ENCODE peak calls at places on chromosomes 4 and X, in seven cellular contexts. X is IMR-90, B is astrocyte of the cerebellum, N is lower leg skin, U is heart right ventricle, D is cardiac fibroblast, T is mesothelial cell of epicardium. S is an unnamed sample.

GRCh38 chr4:86918539-86919072 is 16.2 kb upstream of the AFF1 start:
- DNase-seq in X (peak; percentile 86), B (no peak), N (peak; percentile 70), U (no peak), D (peak; percentile 59), T (no peak), S (no peak)

GRCh38 chr4:80448056-80448455 is 112.5 kb downstream of the CFAP299 start:
- DNase-seq in X (peak; percentile 52), B (no peak), N (no peak), U (no peak), D (no peak), T (no peak), S (no peak)

GRCh38 chr4:152937535-152938236 is 1.6 kb downstream of the FHDC1 start:
- DNase-seq in X (peak; percentile 21), B (no peak), N (peak; percentile 88), U (peak; percentile 35), D (peak; percentile 30), T (peak; percentile 55), S (peak; percentile 57)

GRCh38 chr4:109574443-109574850 is 14.4 kb downstream of the MCUB start:
- DNase-seq in X (no peak), B (no peak), N (no peak), U (no peak), D (peak; percentile 59), T (no peak), S (no peak)

GRCh38 chr4:98653890-98654867 is 4.2 kb downstream of the TSPAN5 start:
- DNase-seq in X (peak; percentile 98), B (peak; percentile 87), N (no peak), U (no peak), D (peak; percentile 88), T (no peak), S (no peak)

GRCh38 chrX:135536883-135537282 is 16.4 kb downstream of the INTS6L start:
- DNase-seq in X (no peak), B (no peak), N (no peak), U (no peak), D (no peak), T (no peak), S (no peak)

GRCh38 chr4:121150486-121150885 is 13.6 kb downstream of the TNIP3 start:
- DNase-seq in X (no peak), B (no peak), N (no peak), U (no peak), D (no peak), T (no peak), S (no peak)

GRCh38 chrX:17519349-17519748 is 144.3 kb downstream of the NHS start:
- DNase-seq in X (peak; percentile 7), B (no peak), N (peak; percentile 89), U (peak; percentile 45), D (peak; percentile 54), T (no peak), S (no peak)

GRCh38 chrX:40816906-40817305 is 81.6 kb upstream of the MED14 start:
- DNase-seq in X (no peak), B (no peak), N (no peak), U (no peak), D (no peak), T (no peak), S (no peak)

DNA sequence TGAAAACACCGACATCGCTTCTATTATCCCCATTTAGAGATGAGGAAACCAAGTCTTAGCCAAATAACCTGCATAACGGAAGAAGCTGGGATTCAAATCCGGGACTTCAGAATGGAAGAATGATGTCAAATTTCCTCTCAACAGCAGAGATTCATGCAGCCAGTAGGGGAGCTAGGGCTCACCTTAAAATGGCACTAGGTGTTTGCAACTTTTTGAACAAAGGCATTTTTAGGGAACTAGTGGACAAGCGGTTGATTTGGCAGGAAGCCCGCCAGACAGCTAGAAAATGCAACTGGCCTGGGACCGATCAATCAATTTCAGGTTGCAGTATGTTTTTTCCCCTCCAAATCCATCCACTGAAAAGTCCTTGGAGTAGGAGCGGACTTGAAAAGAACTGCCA is 224.2 kb downstream of the PTTG2 start:
- DNase-seq in X (no peak), B (no peak), N (no peak), U (no peak), D (no peak), T (no peak), S (no peak)
- TF ChIP-seq CTCF in X (peak; percentile 16), B (peak; percentile 32), N (no peak), U (no peak), D (peak; percentile 43), T (no peak), S (no peak)

GRCh38 chrX:13281289-13281688 is 38.6 kb downstream of the ATXN3L start:
- DNase-seq in X (no peak), B (no peak), N (no peak), U (no peak), D (no peak), T (no peak), S (no peak)
- TF ChIP-seq CTCF in X (no peak), B (no peak), N (no peak), U (no peak), D (no peak), T (no peak), S (no peak)

DNA sequence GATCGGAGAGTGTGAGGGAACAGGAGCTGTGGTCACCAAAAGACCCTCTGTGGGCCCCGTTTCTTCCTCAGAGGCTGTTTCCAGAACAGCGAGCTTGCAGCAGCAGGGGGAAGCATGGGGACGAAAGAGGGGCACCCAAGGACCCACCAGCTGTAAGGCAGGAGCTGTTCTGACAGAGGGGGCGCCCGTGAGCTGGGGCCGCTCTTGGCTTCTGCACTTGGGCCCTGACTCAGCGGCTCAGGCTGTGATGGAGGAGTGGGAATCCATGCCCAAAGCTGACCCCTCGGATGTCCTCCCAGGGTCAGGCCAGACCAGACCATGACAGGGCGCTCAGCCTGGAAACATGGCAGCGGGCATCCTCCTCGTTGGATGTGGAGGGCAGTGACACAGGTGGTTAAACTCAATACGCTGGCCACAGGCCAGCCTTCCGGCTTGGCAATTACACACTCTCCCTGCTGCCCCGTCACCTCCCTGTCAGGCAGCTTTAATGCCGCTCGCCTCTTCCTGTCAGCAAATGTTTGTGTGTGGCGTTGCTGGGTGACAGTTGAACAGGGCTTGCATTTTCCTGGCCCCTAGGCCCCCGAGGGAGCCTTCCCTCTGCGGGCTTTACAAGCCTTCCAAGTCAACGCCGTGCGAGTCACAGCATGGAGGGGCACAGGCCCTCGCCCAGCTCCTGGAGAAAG is 620.2 kb downstream of the BCOR start:
- DNase-seq in X (no peak), B (no peak), N (peak; percentile 87), U (peak; percentile 77), D (peak; percentile 43), T (no peak), S (peak; percentile 52)
- TF ChIP-seq CTCF in X (no peak), B (peak; percentile 35), N (no peak), U (no peak), D (no peak), T (peak; percentile 17), S (peak; percentile 34)

DNA sequence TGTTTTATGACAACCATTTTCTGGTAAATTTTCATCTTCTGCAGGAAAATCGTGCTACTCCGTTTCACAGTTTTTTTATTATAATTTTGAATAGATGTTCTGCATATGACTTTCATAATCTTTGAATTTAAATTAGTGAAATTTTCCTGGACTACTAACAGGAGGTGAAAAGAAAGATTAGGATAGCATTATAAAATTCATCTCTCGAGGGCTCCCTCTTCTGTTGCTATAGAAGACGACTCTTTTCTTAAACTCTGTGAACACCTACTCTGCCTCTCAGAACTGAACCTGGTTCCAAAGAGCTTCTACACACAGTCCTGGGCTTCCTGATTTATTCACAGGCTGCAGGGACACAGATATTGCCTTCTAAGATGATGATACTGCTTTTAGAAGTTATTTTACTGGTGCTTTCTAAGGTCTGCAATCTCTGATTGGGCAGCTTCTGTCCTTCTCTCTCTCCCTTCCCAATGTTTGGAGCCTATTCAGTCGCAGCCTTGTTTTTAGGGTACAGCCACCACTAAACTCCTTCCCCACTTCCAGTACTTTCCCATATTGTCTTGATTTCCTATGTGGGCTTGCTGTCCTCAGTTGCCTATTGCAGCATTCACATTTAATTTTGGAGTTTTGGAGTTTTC is 10.1 kb upstream of the SAP30 start:
- DNase-seq in X (peak; percentile 25), B (no peak), N (no peak), U (no peak), D (peak; percentile 40), T (no peak), S (no peak)
- TF ChIP-seq CTCF in X (peak; percentile 42), B (peak; percentile 38), N (no peak), U (no peak), D (peak; percentile 24), T (no peak), S (peak; percentile 22)

GRCh38 chrX:140664939-140665338 is 44.6 kb upstream of the LINC00632 start:
- DNase-seq in X (peak; percentile 18), B (peak; percentile 27), N (no peak), U (no peak), D (peak; percentile 25), T (no peak), S (no peak)
- TF ChIP-seq CTCF in X (peak; percentile 43), B (peak; percentile 10), N (no peak), U (no peak), D (no peak), T (peak; percentile 50), S (peak; percentile 54)

DNA sequence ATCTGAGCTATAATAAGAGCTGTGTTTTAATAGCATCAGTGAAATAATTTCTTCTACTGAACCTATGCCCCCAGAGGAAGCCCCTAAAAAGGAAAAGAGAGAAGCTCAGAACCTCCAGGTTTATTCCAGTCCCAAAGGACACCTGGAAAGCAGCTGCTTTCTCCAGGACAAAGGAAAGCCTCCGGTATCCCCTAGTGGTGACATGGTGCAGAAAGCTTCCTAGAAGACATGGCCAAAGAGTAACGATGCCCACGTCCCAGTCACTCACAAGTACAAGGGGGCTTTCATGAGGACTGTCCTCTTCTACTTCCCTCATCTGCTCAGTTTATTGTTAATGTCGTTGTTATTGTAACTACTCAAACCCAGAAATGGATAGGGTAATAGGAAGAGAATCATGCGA is 343.9 kb downstream of the UNC5C start:
- DNase-seq in X (no peak), B (no peak), N (no peak), U (no peak), D (no peak), T (no peak), S (no peak)
- TF ChIP-seq CTCF in X (no peak), B (peak; percentile 59), N (no peak), U (no peak), D (peak; percentile 23), T (no peak), S (peak; percentile 46)

S was measured in nephron progenitor cell.